ENCODE peak calls at places on chromosomes 11 and 22, in nine cellular contexts. N, A, K, J, L, M, H, X and E are unnamed samples.
A peak's percentile ranks its signal among the peaks of the same experiment; 100 is the strongest.

GRCh38 chr11:113632981-113633380 is 73.1 kb downstream of the TMPRSS5 start:
- DNase-seq in N (peak; percentile 13), A (no peak), K (no peak), J (peak; percentile 88), L (no peak), M (no peak), H (peak; percentile 6), X (no peak), E (no peak)

GRCh38 chr11:87063982-87064381 is 26.2 kb downstream of the TMEM135 start:
- DNase-seq in N (no peak), A (no peak), K (no peak), J (peak; percentile 54), L (peak; percentile 19), M (no peak), H (peak; percentile 5), X (peak; percentile 33), E (no peak)

GRCh38 chr11:124897681-124898680 is at the start of gene ROBO4:
- DNase-seq in N (no peak), A (peak; percentile 66), K (peak; percentile 76), J (peak; percentile 97), L (peak; percentile 94), M (no peak), H (peak; percentile 95), X (peak; percentile 94), E (peak; percentile 72)

GRCh38 chr11:1899686-1900085 is 8.0 kb upstream of the PRR33 start:
- DNase-seq in N (no peak), A (no peak), K (no peak), J (no peak), L (no peak), M (no peak), H (no peak), X (no peak), E (no peak)

GRCh38 chr22:43226368-43226979 is 39.5 kb upstream of the TTLL12 start:
- DNase-seq in N (no peak), A (no peak), K (no peak), J (no peak), L (peak; percentile 22), M (peak; percentile 89), H (no peak), X (no peak), E (peak; percentile 10)

GRCh38 chr11:87187930-87188329 is 150.2 kb downstream of the TMEM135 start:
- DNase-seq in N (no peak), A (no peak), K (no peak), J (no peak), L (no peak), M (no peak), H (no peak), X (no peak), E (no peak)

GRCh38 chr11:71120346-71120963 is 131.9 kb downstream of the SHANK2 start:
- DNase-seq in N (no peak), A (no peak), K (no peak), J (no peak), L (no peak), M (peak; percentile 84), H (peak; percentile 60), X (peak; percentile 48), E (peak; percentile 30)

GRCh38 chr22:24807284-24807950 is 1.4 kb downstream of the SGSM1 start:
- DNase-seq in N (peak; percentile 57), A (no peak), K (peak; percentile 45), J (peak; percentile 17), L (no peak), M (peak; percentile 38), H (peak; percentile 18), X (no peak), E (no peak)

GRCh38 chr11:15937601-15938361 is 418.6 kb downstream of the SOX6 start:
- DNase-seq in N (no peak), A (peak; percentile 13), K (no peak), J (no peak), L (peak; percentile 32), M (no peak), H (no peak), X (no peak), E (no peak)

GRCh38 chr11:46659908-46660307 is 40.5 kb downstream of the ARHGAP1 start:
- DNase-seq in N (no peak), A (peak; percentile 49), K (no peak), J (peak; percentile 77), L (peak; percentile 84), M (no peak), H (no peak), X (no peak), E (no peak)

GRCh38 chr11:76823481-76824028 is 37.2 kb upstream of the ACER3 start:
- DNase-seq in N (no peak), A (no peak), K (peak; percentile 60), J (peak; percentile 89), L (peak; percentile 76), M (no peak), H (peak; percentile 96), X (peak; percentile 81), E (peak; percentile 91)

GRCh38 chr11:12359761-12360160 is 17.6 kb upstream of the PARVA start:
- DNase-seq in N (no peak), A (peak; percentile 34), K (no peak), J (no peak), L (peak; percentile 84), M (no peak), H (no peak), X (no peak), E (no peak)

GRCh38 chr11:19511413-19512183 is 201.0 kb upstream of the NAV2 start:
- DNase-seq in N (peak; percentile 29), A (no peak), K (peak; percentile 26), J (peak; percentile 31), L (no peak), M (no peak), H (no peak), X (no peak), E (no peak)

GRCh38 chr11:88414981-88415391 is 77.5 kb upstream of the CTSC start:
- DNase-seq in N (no peak), A (no peak), K (no peak), J (peak; percentile 51), L (peak; percentile 44), M (no peak), H (peak; percentile 35), X (peak; percentile 86), E (no peak)

GRCh38 chr11:46410021-46410420 is 18.4 kb upstream of the CHRM4 start:
- DNase-seq in N (no peak), A (no peak), K (no peak), J (no peak), L (no peak), M (peak; percentile 79), H (no peak), X (no peak), E (no peak)

GRCh38 chr22:45163074-45163416 is 680 bp upstream of the NUP50 start:
- DNase-seq in N (no peak), A (no peak), K (no peak), J (peak; percentile 60), L (peak; percentile 54), M (peak; percentile 65), H (peak; percentile 34), X (peak; percentile 50), E (no peak)
- TF ChIP-seq CTCF in N (no peak), A (no peak), K (no peak), J (no peak), L (no peak), M (no peak), H (no peak), X (no peak), E (no peak)

DNA sequence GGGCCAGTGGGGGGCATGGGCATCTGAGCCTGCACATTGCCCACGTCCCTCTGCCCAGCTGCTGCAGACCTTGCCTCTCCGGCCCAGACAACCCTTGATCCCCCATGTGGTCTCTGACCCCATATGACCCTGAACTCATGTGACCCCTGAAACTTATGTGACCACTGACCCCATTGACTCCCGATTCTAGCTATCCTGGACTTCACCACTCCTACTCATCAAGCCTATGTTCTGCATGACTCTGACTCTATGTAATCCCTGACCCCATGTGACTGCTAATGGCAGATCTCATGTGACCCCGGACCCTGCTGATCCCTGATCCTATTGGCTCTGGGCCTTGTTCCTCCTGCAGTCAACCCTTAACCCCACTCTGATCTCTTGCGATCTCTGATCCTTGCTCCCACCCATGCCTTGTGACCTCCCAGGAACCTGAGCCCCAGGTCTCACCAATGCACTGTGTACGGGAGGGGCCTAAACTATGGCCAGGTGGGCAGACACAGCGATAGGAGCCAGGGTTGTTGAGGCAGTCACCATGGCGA is 5.7 kb downstream of the LTBP3 start:
- DNase-seq in N (no peak), A (no peak), K (no peak), J (no peak), L (no peak), M (no peak), H (no peak), X (no peak), E (no peak)
- TF ChIP-seq CTCF in N (peak; percentile 6), A (no peak), K (no peak), J (no peak), L (no peak), M (no peak), H (no peak), X (no peak), E (peak; percentile 5)

GRCh38 chr11:22730319-22730718 is 63.9 kb downstream of the GAS2 start:
- DNase-seq in N (no peak), A (no peak), K (no peak), J (peak; percentile 17), L (peak; percentile 1), M (peak; percentile 11), H (peak; percentile 52), X (no peak), E (peak; percentile 5)
- TF ChIP-seq CTCF in N (no peak), A (no peak), K (peak; percentile 46), J (no peak), L (no peak), M (no peak), H (peak; percentile 8), X (peak; percentile 40), E (peak; percentile 13)

GRCh38 chr11:32172771-32173170 is 81.9 kb downstream of the RCN1 start:
- DNase-seq in N (no peak), A (no peak), K (no peak), J (peak; percentile 30), L (peak; percentile 4), M (peak; percentile 59), H (no peak), X (no peak), E (no peak)

GRCh38 chr11:32178692-32179091 is 87.8 kb downstream of the RCN1 start:
- DNase-seq in N (no peak), A (no peak), K (no peak), J (no peak), L (no peak), M (no peak), H (no peak), X (no peak), E (no peak)

GRCh38 chr11:32173435-32173834 is 82.6 kb downstream of the RCN1 start:
- DNase-seq in N (no peak), A (peak; percentile 39), K (peak; percentile 59), J (peak; percentile 79), L (peak; percentile 68), M (peak; percentile 86), H (peak; percentile 43), X (peak; percentile 32), E (peak; percentile 44)

GRCh38 chr11:32173977-32174376 is 83.1 kb downstream of the RCN1 start:
- DNase-seq in N (no peak), A (no peak), K (no peak), J (no peak), L (no peak), M (no peak), H (no peak), X (no peak), E (no peak)

DNA sequence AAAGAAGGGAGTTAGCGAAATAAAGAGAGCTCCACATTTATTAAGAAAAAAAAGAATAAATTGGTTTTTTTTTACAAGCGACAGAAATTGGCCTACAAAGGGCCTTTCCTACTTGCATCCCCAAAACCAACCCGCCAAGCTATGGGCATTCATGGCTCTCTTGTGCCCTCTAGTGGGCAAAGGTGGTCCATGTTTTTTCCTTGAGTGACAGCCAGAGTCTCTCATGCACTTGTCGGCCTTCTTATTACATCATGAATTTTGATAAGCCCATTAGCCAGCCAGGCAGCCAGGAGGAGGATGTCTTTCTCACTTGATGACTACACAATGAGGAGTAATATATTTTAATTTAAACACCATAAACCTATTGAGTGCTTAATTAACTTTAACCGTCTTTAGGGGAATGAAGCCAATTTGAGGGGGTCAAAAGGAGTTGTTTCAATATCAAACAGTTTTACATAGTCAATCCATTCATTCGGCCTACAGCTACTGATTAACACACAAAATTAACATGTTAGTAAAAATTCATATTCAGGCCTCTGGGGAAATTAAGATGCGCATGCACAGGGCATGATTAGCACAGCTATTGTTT is 85.4 kb downstream of the RCN1 start:
- DNase-seq in N (peak; percentile 16), A (peak; percentile 48), K (peak; percentile 69), J (peak; percentile 86), L (peak; percentile 76), M (peak; percentile 86), H (peak; percentile 74), X (peak; percentile 72), E (peak; percentile 67)
- TF ChIP-seq CTCF in N (peak; percentile 84), A (peak; percentile 94), K (peak; percentile 91), J (peak; percentile 84), L (peak; percentile 96), M (peak; percentile 91), H (peak; percentile 88), X (peak; percentile 88), E (peak; percentile 78)